ENCODE peak calls at places on chromosomes 16 and 17, in five cellular contexts. D is ACHN, J is BE2C, L is MG63, C is AG04450. W is an unnamed sample.
A peak's percentile ranks its signal among the peaks of the same experiment; 100 is the strongest.

GRCh38 chr16:21169249-21169981 is 10.9 kb downstream of the LDAF1 start:
- DNase-seq in D (no peak), J (no peak), L (no peak), C (no peak), W (no peak)

GRCh38 chr17:66373944-66374817 is 71.8 kb downstream of the PRKCA start:
- DNase-seq in D (no peak), J (peak; percentile 62), L (no peak), C (no peak), W (no peak)

GRCh38 chr16:2511128-2511785 is 2.5 kb upstream of the ATP6V0C start:
- DNase-seq in D (peak; percentile 85), J (no peak), L (no peak), C (peak; percentile 20), W (no peak)

GRCh38 chr16:28531777-28532744 is 6.7 kb downstream of the NUPR1 start:
- DNase-seq in D (peak; percentile 57), J (no peak), L (peak; percentile 60), C (no peak), W (no peak)

GRCh38 chr16:24851700-24852099 is 5.9 kb downstream of the SLC5A11 start:
- DNase-seq in D (no peak), J (no peak), L (peak; percentile 31), C (no peak), W (no peak)

GRCh38 chr17:70523407-70523806 is 354.1 kb downstream of the KCNJ2 start:
- DNase-seq in D (no peak), J (no peak), L (no peak), C (no peak), W (no peak)

GRCh38 chr16:287298-287811 is 4.4 kb downstream of the PDIA2 start:
- DNase-seq in D (no peak), J (peak; percentile 52), L (peak; percentile 36), C (no peak), W (no peak)

GRCh38 chr17:18213666-18214270 is 11.7 kb upstream of the LLGL1 start:
- DNase-seq in D (no peak), J (no peak), L (no peak), C (no peak), W (no peak)

GRCh38 chr16:89224665-89225064 is 7.2 kb downstream of the ZNF778 start:
- DNase-seq in D (no peak), J (no peak), L (no peak), C (no peak), W (no peak)

GRCh38 chr17:76405607-76405966 is 21.2 kb downstream of the SPHK1 start:
- DNase-seq in D (no peak), J (no peak), L (no peak), C (no peak), W (no peak)

W was measured in HuH-7.5.